ENCODE peak calls at places on chromosome 7, in five cellular contexts. E, C, R, X and L are unnamed samples. For H3K4me1, the result is how much of the 10 kb centered on the place peaks cover.

GRCh38 chr7:40372031-40372430 is 237.2 kb downstream of the SUGCT start:
- DNase-seq in C (peak), R (no peak), X (no peak), E (peak), L (no peak)

GRCh38 chr7:137943132-137943551 is 58.7 kb downstream of the CREB3L2 start:
- DNase-seq in E (peak), X (no peak), R (peak), C (peak), L (no peak)

GRCh38 chr7:4195650-4196049 is 486.4 kb upstream of the FOXK1 start:
- DNase-seq in X (no peak), R (no peak), E (no peak), C (no peak), L (no peak)

GRCh38 chr7:92061154-92061553 is 73.1 kb downstream of the CYP51A1 start:
- DNase-seq in E (no peak), R (peak), X (no peak), C (no peak), L (no peak)

GRCh38 chr7:152341039-152341913 is 94.5 kb downstream of the KMT2C start:
- DNase-seq in X (peak), E (peak), R (peak), C (peak), L (no peak)

GRCh38 chr7:17130281-17131059 is 168.0 kb upstream of the AHR start:
- DNase-seq in C (peak), R (no peak), X (peak), E (peak), L (no peak)

GRCh38 chr7:3067193-3067592 is 23.5 kb upstream of the CARD11 start:
- DNase-seq in X (no peak), E (no peak), R (no peak), C (no peak), L (no peak)

GRCh38 chr7:131493559-131493958 is 62.9 kb downstream of the PODXL start:
- DNase-seq in R (no peak), E (no peak), C (peak), X (no peak), L (no peak)

GRCh38 chr7:2863461-2864066 is 19.5 kb upstream of the GNA12 start:
- DNase-seq in C (peak), R (peak), E (peak), X (peak), L (peak)

GRCh38 chr7:132846086-132846485 is 235.8 kb downstream of the CHCHD3 start:
- DNase-seq in C (no peak), X (no peak), E (no peak), R (no peak), L (no peak)

GRCh38 chr7:39400836-39401235 is 165.4 kb upstream of the YAE1 start:
- DNase-seq in E (no peak), R (no peak), X (no peak), C (no peak), L (no peak)

GRCh38 chr7:318476-319266 is 28.7 kb downstream of the FOXL3 start:
- DNase-seq in E (no peak), R (no peak), C (no peak), X (no peak), L (peak)

GRCh38 chr7:19442016-19442785 is 266.6 kb downstream of the POLR1F start:
- DNase-seq in R (no peak), X (peak), E (peak), C (peak), L (no peak)

GRCh38 chr7:74476546-74477095 is 22.9 kb downstream of the GTF2IRD1 start:
- DNase-seq in E (no peak), X (peak), C (no peak), R (peak), L (no peak)

GRCh38 chr7:130903358-130903974 is 169.5 kb upstream of the KLF14 start:
- DNase-seq in E (peak), C (peak), X (peak), R (peak), L (no peak)

GRCh38 chr7:25297231-25297630 is 68.9 kb upstream of the NPVF start:
- DNase-seq in E (no peak), R (no peak), C (no peak), X (no peak), L (no peak)

GRCh38 chr7:13846386-13846785 is 143.1 kb downstream of the ETV1 start:
- DNase-seq in E (no peak), R (no peak), C (peak), X (peak), L (no peak)

GRCh38 chr7:3916146-3916545 is 615.1 kb downstream of the SDK1 start:
- DNase-seq in C (no peak), X (peak), R (no peak), E (peak), L (no peak)

GRCh38 chr7:64890761-64891666 is 12.1 kb upstream of the ZNF273 start:
- DNase-seq in R (peak), X (no peak), C (peak), E (no peak), L (no peak)

GRCh38 chr7:127189074-127189473 is 63.7 kb downstream of the GRM8 start:
- DNase-seq in C (no peak), E (no peak), X (peak), R (no peak), L (no peak)

GRCh38 chr7:72015106-72015505 is 397.0 kb downstream of the CALN1 start:
- DNase-seq in X (no peak), R (no peak), E (no peak), C (no peak), L (no peak)

GRCh38 chr7:21850531-21851285 is 95.0 kb downstream of the CDCA7L start:
- DNase-seq in X (peak), E (no peak), R (no peak), C (peak), L (no peak)

GRCh38 chr7:138964838-138965436 is 16.3 kb downstream of the KIAA1549 start:
- DNase-seq in R (no peak), X (no peak), E (no peak), C (no peak), L (no peak)

GRCh38 chr7:138917771-138918170 is 63.4 kb downstream of the KIAA1549 start:
- DNase-seq in E (no peak), C (no peak), R (no peak), X (no peak), L (no peak)

GRCh38 chr7:832292-832967 is at the start of gene SUN1:
- DNase-seq in R (peak), X (peak), E (peak), C (peak), L (no peak)

GRCh38 chr7:95501261-95501816 is 15.6 kb downstream of the ASB4 start:
- DNase-seq in E (no peak), C (no peak), X (peak), R (no peak), L (no peak)

GRCh38 chr7:137475966-137476365 is 132.4 kb upstream of the PTN start:
- DNase-seq in C (peak), R (no peak), E (no peak), X (peak), L (no peak)

GRCh38 chr7:121322460-121322859 is 6.3 kb upstream of the WNT16 start:
- DNase-seq in R (no peak), X (no peak), E (no peak), C (no peak), L (no peak)

GRCh38 chr7:1033546-1034145 is 10.7 kb upstream of the GPR146 start:
- DNase-seq in E (no peak), C (no peak), R (no peak), X (no peak), L (no peak)

GRCh38 chr7:44460325-44460724 is 30.1 kb downstream of the NUDCD3 start:
- DNase-seq in E (no peak), R (no peak), X (no peak), C (no peak), L (no peak)

GRCh38 chr7:92608380-92609322 is 18.5 kb upstream of the FAM133B start:
- DNase-seq in R (no peak), C (no peak), X (no peak), E (no peak), L (peak)

GRCh38 chr7:27487509-27487908 is 175.2 kb downstream of the HIBADH start:
- DNase-seq in C (no peak), X (no peak), E (no peak), R (no peak), L (no peak)

GRCh38 chr7:151247611-151248176 is 800 bp downstream of the SMARCD3 start:
- DNase-seq in E (peak), R (peak), C (peak), X (no peak), L (no peak)
- H3K4me3 ChIP-seq in E (peak), R (peak), C (peak), X (peak), L (peak)

GRCh38 chr7:37346761-37347160 is 101.9 kb downstream of the ELMO1 start:
- DNase-seq in X (no peak), R (no peak), E (no peak), C (no peak), L (no peak)

GRCh38 chr7:37352251-37352650 is 96.4 kb downstream of the ELMO1 start:
- DNase-seq in C (no peak), E (no peak), X (no peak), R (no peak), L (no peak)

GRCh38 chr7:37353949-37354660 is 94.6 kb downstream of the ELMO1 start:
- DNase-seq in C (no peak), X (no peak), E (no peak), R (no peak), L (no peak)

GRCh38 chr7:37352974-37353948 is 95.4 kb downstream of the ELMO1 start:
- DNase-seq in X (peak), R (peak), C (no peak), E (no peak), L (no peak)

DNA sequence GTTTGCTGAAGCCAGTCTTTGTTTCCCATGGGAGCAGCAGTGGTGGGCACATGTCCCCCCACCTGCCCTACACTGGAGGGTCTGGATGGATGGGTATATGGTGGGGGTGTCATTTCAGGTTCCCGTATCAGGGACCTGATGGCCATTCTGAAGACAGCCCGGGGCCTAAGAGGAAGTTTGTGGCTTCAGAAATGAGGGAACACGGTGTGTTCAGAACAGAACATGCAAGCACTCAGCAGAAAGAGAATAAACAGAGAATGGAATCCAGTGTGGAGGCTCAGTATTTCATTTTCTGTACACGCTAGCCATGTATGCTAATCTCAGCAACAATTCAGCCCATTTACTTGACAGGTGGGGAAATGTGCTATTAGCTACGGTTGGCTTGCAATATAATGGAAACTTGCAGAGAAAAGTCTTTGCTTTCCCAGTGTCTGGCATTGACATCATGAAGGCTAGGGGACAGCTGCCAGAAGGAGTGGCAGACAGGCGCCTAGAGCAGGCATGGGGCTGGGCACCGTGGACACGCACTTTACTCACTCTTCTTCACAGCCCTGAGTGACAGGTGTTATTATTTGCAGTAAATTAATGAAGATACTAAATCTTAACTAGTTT is 98.6 kb downstream of the ELMO1 start:
- DNase-seq in C (no peak), E (no peak), X (no peak), R (no peak), L (no peak)
- H3K4me1 ChIP-seq in C (under half), E (under half), X (under half), R (under half), L (under half)

GRCh38 chr7:70072220-70072619 is 473.9 kb downstream of the AUTS2 start:
- DNase-seq in X (no peak), E (peak), R (no peak), C (peak), L (no peak)
- H3K27ac ChIP-seq in X (no peak), E (no peak), R (peak), C (no peak), L (no peak)

GRCh38 chr7:135321556-135321955 is 87.9 kb downstream of the STRA8 start:
- DNase-seq in X (no peak), E (peak), C (peak), R (no peak), L (no peak)

GRCh38 chr7:135320277-135320676 is 86.6 kb downstream of the STRA8 start:
- DNase-seq in C (peak), E (peak), R (peak), X (peak), L (peak)

GRCh38 chr7:135326636-135327280 is 93.1 kb downstream of the STRA8 start:
- DNase-seq in R (no peak), X (no peak), C (peak), E (peak), L (no peak)

GRCh38 chr7:135327458-135327857 is 93.8 kb downstream of the STRA8 start:
- DNase-seq in E (no peak), C (no peak), R (no peak), X (no peak), L (no peak)

GRCh38 chr7:135322571-135323340 is 89.1 kb downstream of the STRA8 start:
- DNase-seq in R (no peak), E (no peak), C (no peak), X (no peak), L (no peak)
- H3K4me3 ChIP-seq in R (no peak), E (no peak), C (no peak), X (no peak), L (no peak)